ENCODE peak calls at places on chromosome 11, in six cellular contexts. O, V, P, C, Z and K are unnamed samples.
A peak's percentile ranks its signal among the peaks of the same experiment; 100 is the strongest.

GRCh38 chr11:827146-827860 is 416 bp upstream of the CRACR2B start:
- DNase-seq in Z (peak; percentile 63), O (peak; percentile 77), V (no peak), C (no peak), P (no peak), K (no peak)

GRCh38 chr11:62186195-62186594 is 3.8 kb upstream of the SCGB1D1 start:
- DNase-seq in P (no peak), Z (no peak), C (no peak), O (no peak), V (no peak), K (no peak)

GRCh38 chr11:116229581-116229980 is 543.2 kb downstream of the BUD13 start:
- DNase-seq in V (no peak), P (no peak), Z (no peak), O (no peak), C (no peak), K (no peak)

GRCh38 chr11:12245549-12245986 is 131.8 kb upstream of the PARVA start:
- DNase-seq in Z (no peak), O (peak; percentile 88), V (no peak), C (peak; percentile 25), P (no peak), K (no peak)

GRCh38 chr11:120522736-120523135 is 11.2 kb downstream of the GRIK4 start:
- DNase-seq in O (no peak), P (no peak), V (no peak), C (no peak), Z (no peak), K (no peak)

GRCh38 chr11:118342503-118343161 is at the start of gene CD3D:
- DNase-seq in O (no peak), V (no peak), Z (no peak), C (no peak), P (no peak), K (no peak)

GRCh38 chr11:60345489-60345888 is 18.4 kb downstream of the MS4A6E start:
- DNase-seq in O (peak; percentile 43), V (no peak), C (no peak), Z (peak; percentile 18), P (no peak), K (no peak)

GRCh38 chr11:116457336-116458007 is 315.3 kb downstream of the BUD13 start:
- DNase-seq in V (no peak), C (no peak), Z (peak; percentile 95), O (no peak), P (no peak), K (peak; percentile 32)

GRCh38 chr11:35271031-35271430 is 132.1 kb downstream of the CD44 start:
- DNase-seq in O (no peak), C (no peak), P (no peak), V (no peak), Z (no peak), K (no peak)

GRCh38 chr11:62233730-62234129 is 8.3 kb upstream of the SCGB1D2 start:
- DNase-seq in P (no peak), Z (no peak), V (no peak), C (no peak), O (no peak), K (no peak)

GRCh38 chr11:79963886-79964660 is 523.2 kb upstream of the TENM4 start:
- DNase-seq in O (no peak), C (no peak), P (no peak), Z (no peak), V (no peak), K (no peak)

GRCh38 chr11:45654741-45655283 is 10.6 kb downstream of the CHST1 start:
- DNase-seq in P (no peak), C (no peak), O (no peak), V (no peak), Z (no peak), K (no peak)

GRCh38 chr11:85627332-85627997 is at the start of gene DLG2:
- DNase-seq in O (peak; percentile 35), C (peak; percentile 44), V (no peak), Z (peak; percentile 50), P (peak; percentile 37), K (no peak)

GRCh38 chr11:17740649-17741235 is 6.2 kb downstream of the KCNC1 start:
- DNase-seq in P (no peak), C (no peak), O (no peak), Z (no peak), V (no peak), K (no peak)